ENCODE peak calls at places on chromosome X, in ten cellular contexts. M is AML-193; I is glomerular endothelial cell; K is NCI-H2107; P is breast epithelium; Z is astrocyte of the spinal cord; F is activated gamma-delta T cell treated with Interleukin-2 at 50 U/mL for 16 hours; A is foreskin fibroblast; D is CD8-positive, alpha-beta memory T cell; J is C1 segment of cervical spinal cord. X is an unnamed sample.

GRCh38 chrX:65932173-65933084 is 107.5 kb downstream of the VSIG4 start:
- DNase-seq in M (no peak), I (no peak), K (no peak), P (no peak), Z (no peak), F (no peak), A (no peak), D (no peak), J (no peak), X (peak)

GRCh38 chrX:40325161-40325560 is 227.4 kb upstream of the BCOR start:
- DNase-seq in M (no peak), I (no peak), K (no peak), P (no peak), Z (no peak), F (no peak), A (no peak), D (no peak), J (no peak), X (no peak)

GRCh38 chrX:84168095-84168494 is 19.9 kb downstream of the RPS6KA6 start:
- DNase-seq in M (no peak), I (no peak), K (no peak), P (no peak), Z (no peak), F (no peak), A (peak), D (no peak), J (no peak), X (no peak)

GRCh38 chrX:71053217-71053621 is 14.9 kb downstream of the SNX12 start:
- DNase-seq in M (no peak), I (no peak), K (no peak), P (no peak), Z (peak), F (no peak), A (peak), D (no peak), J (no peak), X (no peak)

GRCh38 chrX:5113128-5113527 is 1115.5 kb downstream of the NLGN4X start:
- DNase-seq in M (peak), I (no peak), K (no peak), P (no peak), Z (peak), F (no peak), A (peak), D (no peak), J (no peak), X (no peak)

GRCh38 chrX:19535481-19535880 is 20.2 kb upstream of the MAP3K15 start:
- DNase-seq in M (peak), I (no peak), K (no peak), P (no peak), Z (peak), F (no peak), A (peak), D (no peak), J (no peak), X (no peak)

GRCh38 chrX:46574337-46574940 is 874 bp downstream of the CHST7 start:
- DNase-seq in M (no peak), I (no peak), K (no peak), P (no peak), Z (no peak), F (peak), A (peak), D (peak), J (no peak), X (peak)

GRCh38 chrX:15384304-15384703 is at the start of gene VEGFD:
- DNase-seq in M (no peak), I (no peak), K (no peak), P (no peak), Z (no peak), F (no peak), A (peak), D (no peak), J (no peak), X (no peak)

GRCh38 chrX:93791304-93791703 is 117.3 kb downstream of the FAM133A start:
- DNase-seq in M (no peak), I (no peak), K (no peak), P (no peak), Z (no peak), F (no peak), A (no peak), D (no peak), J (no peak), X (no peak)

GRCh38 chrX:53074987-53075386 is 7.2 kb upstream of the TSPYL2 start:
- DNase-seq in M (no peak), I (no peak), K (no peak), P (no peak), Z (no peak), F (no peak), A (no peak), D (no peak), J (no peak), X (no peak)

GRCh38 chrX:39883664-39884063 is 214.1 kb downstream of the BCOR start:
- DNase-seq in M (no peak), I (no peak), K (no peak), P (no peak), Z (no peak), F (peak), A (no peak), D (no peak), J (no peak), X (peak)

GRCh38 chrX:132741706-132742105 is 216.7 kb downstream of the HS6ST2 start:
- DNase-seq in M (no peak), I (no peak), K (no peak), P (no peak), Z (no peak), F (no peak), A (no peak), D (no peak), J (no peak), X (no peak)

GRCh38 chrX:134761788-134762187 is 103.5 kb upstream of the PLAC1 start:
- DNase-seq in M (peak), I (no peak), K (no peak), P (no peak), Z (no peak), F (no peak), A (peak), D (no peak), J (no peak), X (peak)

GRCh38 chrX:111445485-111445884 is 33.5 kb upstream of the DCX start:
- DNase-seq in M (peak), I (peak), K (peak), P (no peak), Z (peak), F (no peak), A (peak), D (no peak), J (no peak), X (peak)

GRCh38 chrX:130024127-130024526 is 41.7 kb downstream of the BCORL1 start:
- DNase-seq in M (peak), I (no peak), K (no peak), P (peak), Z (peak), F (peak), A (peak), D (peak), J (no peak), X (peak)

GRCh38 chrX:130094712-130095111 is 15.6 kb downstream of the ELF4 start:
- DNase-seq in M (no peak), I (no peak), K (no peak), P (no peak), Z (no peak), F (peak), A (no peak), D (no peak), J (no peak), X (no peak)

GRCh38 chrX:79195027-79195426 is 50.5 kb downstream of the GPR174 start:
- DNase-seq in M (no peak), I (no peak), K (no peak), P (no peak), Z (no peak), F (no peak), A (no peak), D (no peak), J (no peak), X (no peak)

GRCh38 chrX:46803140-46803539 is 33.7 kb upstream of the RP2 start:
- DNase-seq in M (no peak), I (no peak), K (no peak), P (no peak), Z (no peak), F (no peak), A (peak), D (no peak), J (no peak), X (no peak)

X was measured in CD4-positive, CD25-positive, alpha-beta regulatory T cell.